ENCODE peak calls at places on chromosomes 7 and 10, in nine cellular contexts. D is RWPE1, N is HFFc6, K is BJ, L is astrocyte, R is GM20000, Q is GM06990, A is HepG2, F is Panc1. M is an unnamed sample.

GRCh38 chr10:60948871-60949270 is 4.9 kb upstream of the RHOBTB1 start:
- DNase-seq in D (no peak), Q (no peak), K (no peak), R (no peak), N (no peak), F (no peak), A (no peak), L (no peak), M (no peak)

GRCh38 chr10:68558478-68558877 is 1.7 kb upstream of the TET1 start:
- DNase-seq in F (no peak), D (no peak), N (no peak), Q (no peak), A (no peak), R (no peak), L (no peak), K (no peak), M (no peak)

GRCh38 chr7:89797965-89798598 is 356.2 kb upstream of the STEAP1 start:
- DNase-seq in D (no peak), L (no peak), K (no peak), Q (no peak), A (no peak), R (no peak), F (no peak), N (no peak), M (no peak)

GRCh38 chr10:804191-804781 is 114.8 kb upstream of the DIP2C start:
- DNase-seq in Q (no peak), D (no peak), F (no peak), R (no peak), K (no peak), L (no peak), A (no peak), N (no peak), M (no peak)

GRCh38 chr10:131724891-131725735 is 175.7 kb upstream of the PPP2R2D start:
- DNase-seq in L (no peak), K (no peak), N (no peak), F (no peak), Q (no peak), D (no peak), A (no peak), R (no peak), M (peak)

GRCh38 chr7:92751902-92752901 is 84.2 kb downstream of the CDK6 start:
- DNase-seq in D (peak), A (peak), R (no peak), K (peak), L (peak), N (peak), Q (no peak), F (peak), M (no peak)

GRCh38 chr7:22782616-22783232 is 39.9 kb downstream of the TOMM7 start:
- DNase-seq in Q (peak), L (no peak), R (peak), K (no peak), F (peak), N (peak), D (peak), A (peak), M (peak)

GRCh38 chr10:62171791-62172190 is 96.9 kb downstream of the RTKN2 start:
- DNase-seq in L (no peak), Q (no peak), K (no peak), N (no peak), A (no peak), R (no peak), F (no peak), D (no peak), M (no peak)

GRCh38 chr10:119896937-119897336 is 4.4 kb downstream of the SEC23IP start:
- DNase-seq in Q (no peak), D (no peak), F (no peak), N (no peak), A (peak), K (no peak), L (no peak), R (no peak), M (no peak)

GRCh38 chr10:116469437-116469836 is 41.8 kb downstream of the PNLIPRP3 start:
- DNase-seq in F (no peak), Q (no peak), L (peak), K (no peak), R (no peak), D (no peak), N (peak), A (no peak), M (no peak)

GRCh38 chr10:8402469-8403074 is 348.1 kb downstream of the GATA3 start:
- DNase-seq in L (peak), R (no peak), N (no peak), F (no peak), D (no peak), A (no peak), Q (no peak), K (no peak), M (peak)

GRCh38 chr10:725786-726185 is 36.3 kb upstream of the DIP2C start:
- DNase-seq in N (peak), A (no peak), Q (no peak), F (no peak), K (no peak), R (no peak), L (no peak), D (no peak), M (no peak)

GRCh38 chr7:156725074-156725473 is 84.5 kb downstream of the RNF32 start:
- DNase-seq in L (peak), R (no peak), D (no peak), K (no peak), N (no peak), Q (no peak), A (no peak), F (no peak), M (no peak)

GRCh38 chr7:116554911-116555310 is 30.1 kb downstream of the CAV1 start:
- DNase-seq in L (no peak), F (no peak), K (no peak), R (no peak), N (no peak), Q (no peak), A (no peak), D (no peak), M (no peak)

GRCh38 chr7:22485189-22485588 is 14.8 kb downstream of the STEAP1B start:
- DNase-seq in D (no peak), A (no peak), K (no peak), L (peak), R (no peak), N (peak), F (no peak), Q (no peak), M (no peak)

GRCh38 chr10:71193516-71193915 is 18.9 kb upstream of the UNC5B start:
- DNase-seq in Q (no peak), F (no peak), K (no peak), N (no peak), D (no peak), L (no peak), R (no peak), A (no peak), M (no peak)

GRCh38 chr7:98372993-98373392 is 27.9 kb downstream of the BAIAP2L1 start:
- DNase-seq in D (peak), R (no peak), F (no peak), K (no peak), A (no peak), L (peak), N (peak), Q (no peak), M (no peak)

DNA sequence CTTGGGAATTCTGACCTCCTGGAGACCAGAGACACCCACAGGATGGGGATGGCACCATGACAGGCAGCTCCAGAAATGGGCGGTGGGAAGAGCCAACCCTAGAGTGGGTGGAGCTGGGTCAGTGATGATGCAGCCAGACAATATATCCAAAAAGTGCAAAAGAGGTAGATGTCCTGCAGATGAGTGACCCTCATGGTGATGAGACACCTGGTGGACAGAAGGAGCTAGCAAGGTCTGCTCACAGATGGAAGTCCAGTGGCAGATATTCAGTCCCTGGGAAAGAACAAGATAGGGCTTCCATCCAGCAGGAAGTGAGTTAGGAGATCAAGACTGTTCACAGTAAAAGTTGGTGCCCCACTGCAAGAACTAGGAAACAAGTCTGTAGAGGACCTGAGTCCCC is 19.2 kb upstream of the GRB10 start:
- DNase-seq in N (no peak), A (no peak), L (no peak), Q (no peak), R (no peak), D (no peak), K (no peak), F (no peak), M (no peak)
- TF ChIP-seq CTCF in N (peak), A (peak), L (no peak), Q (no peak), R (no peak), D (no peak), K (no peak), F (peak), M (no peak)

DNA sequence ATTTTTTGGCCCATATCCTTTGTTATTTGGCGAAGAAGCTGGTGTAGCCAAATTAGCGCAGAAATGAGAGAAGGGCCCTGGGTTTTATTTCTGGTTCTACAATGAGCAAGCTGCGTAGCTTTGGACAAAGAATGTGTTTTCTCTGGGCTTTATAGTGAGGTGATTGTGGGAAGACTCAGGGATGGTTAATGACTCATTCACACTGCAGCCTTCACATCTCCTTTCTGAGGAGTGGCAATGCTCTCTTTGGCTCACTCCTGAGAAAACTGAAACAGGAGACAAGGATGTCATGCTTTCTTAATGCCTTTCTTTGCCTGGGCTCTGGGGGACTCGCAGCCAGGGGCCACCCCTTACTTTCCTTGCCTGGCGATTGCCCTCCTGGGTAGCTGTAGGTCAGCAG is 271.0 kb upstream of the PODXL start:
- DNase-seq in Q (no peak), N (no peak), K (no peak), F (no peak), D (no peak), L (peak), A (no peak), R (no peak), M (no peak)
- TF ChIP-seq CTCF in Q (no peak), N (no peak), K (no peak), F (no peak), D (no peak), L (no peak), A (no peak), R (no peak), M (no peak)

GRCh38 chr7:106112118-106112971 is at the start of gene SYPL1:
- DNase-seq in K (peak), D (peak), F (peak), R (peak), A (peak), N (peak), Q (peak), L (peak), M (peak)
- TF ChIP-seq CTCF in K (no peak), D (no peak), F (peak), R (no peak), A (peak), N (peak), Q (no peak), L (no peak), M (no peak)

GRCh38 chr7:158442260-158442659 is 145.4 kb downstream of the PTPRN2 start:
- DNase-seq in F (no peak), L (no peak), A (peak), K (no peak), R (no peak), Q (no peak), N (no peak), D (no peak), M (no peak)
- TF ChIP-seq CTCF in F (peak), L (no peak), A (peak), K (no peak), R (no peak), Q (no peak), N (peak), D (no peak), M (no peak)

GRCh38 chr10:50679149-50679548 is 55.4 kb upstream of the SGMS1 start:
- DNase-seq in Q (no peak), L (no peak), A (no peak), F (no peak), K (no peak), D (no peak), N (no peak), R (no peak), M (no peak)
- TF ChIP-seq CTCF in Q (no peak), L (no peak), A (peak), F (no peak), K (no peak), D (no peak), N (no peak), R (no peak), M (no peak)

GRCh38 chr7:8436965-8437364 is 3.6 kb downstream of the NXPH1 start:
- DNase-seq in L (no peak), K (no peak), Q (peak), R (peak), F (no peak), N (no peak), A (peak), D (peak), M (no peak)
- TF ChIP-seq CTCF in L (peak), K (peak), Q (peak), R (peak), F (peak), N (peak), A (peak), D (peak), M (no peak)

GRCh38 chr10:28300027-28300426 is 2.8 kb downstream of the MPP7 start:
- DNase-seq in D (peak), R (no peak), Q (no peak), L (no peak), A (no peak), K (no peak), F (no peak), N (no peak), M (no peak)
- TF ChIP-seq CTCF in D (no peak), R (no peak), Q (no peak), L (peak), A (peak), K (no peak), F (no peak), N (peak), M (peak)

DNA sequence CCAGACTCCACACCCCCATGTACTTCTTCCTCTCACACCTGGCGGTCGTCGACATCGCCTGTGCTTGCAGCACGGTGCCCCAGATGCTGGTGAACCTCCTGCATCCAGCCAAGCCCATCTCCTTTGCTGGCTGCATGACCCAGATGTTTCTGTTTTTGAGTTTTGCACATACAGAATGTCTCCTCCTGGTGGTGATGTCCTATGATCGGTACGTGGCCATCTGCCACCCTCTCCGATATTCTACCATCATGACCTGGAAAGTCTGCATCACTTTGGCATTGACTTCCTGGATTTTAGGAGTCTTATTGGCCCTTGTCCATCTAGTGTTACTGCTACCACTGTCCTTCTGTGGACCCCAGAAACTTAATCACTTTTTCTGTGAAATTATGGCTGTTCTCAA is 4.8 kb downstream of the OR2A25 start:
- DNase-seq in R (no peak), K (no peak), Q (no peak), L (no peak), D (no peak), F (no peak), N (no peak), A (no peak), M (no peak)
- TF ChIP-seq CTCF in R (no peak), K (no peak), Q (no peak), L (no peak), D (no peak), F (peak), N (no peak), A (peak), M (no peak)

GRCh38 chr7:158746957-158747356 is 42.4 kb upstream of the NCAPG2 start:
- DNase-seq in N (no peak), A (no peak), F (no peak), Q (no peak), D (no peak), R (no peak), K (no peak), L (no peak), M (no peak)

GRCh38 chr7:158747408-158747807 is 42.8 kb upstream of the NCAPG2 start:
- DNase-seq in D (no peak), L (no peak), R (no peak), N (no peak), Q (no peak), F (no peak), A (no peak), K (no peak), M (no peak)

GRCh38 chr7:158743219-158743618 is 38.6 kb upstream of the NCAPG2 start:
- DNase-seq in N (no peak), A (no peak), Q (no peak), R (no peak), F (no peak), K (no peak), L (no peak), D (no peak), M (no peak)

GRCh38 chr7:158744070-158744469 is 39.5 kb upstream of the NCAPG2 start:
- DNase-seq in R (no peak), F (no peak), Q (no peak), N (no peak), D (no peak), A (no peak), K (no peak), L (no peak), M (no peak)

GRCh38 chr7:158745057-158745715 is 40.6 kb upstream of the NCAPG2 start:
- DNase-seq in N (no peak), A (no peak), Q (no peak), L (no peak), F (no peak), D (no peak), R (no peak), K (no peak), M (no peak)
- TF ChIP-seq CTCF in N (no peak), A (no peak), Q (no peak), L (no peak), F (no peak), D (no peak), R (no peak), K (no peak), M (no peak)

M was measured in CD8-positive, alpha-beta T cell.